ENCODE peak calls at places on chromosomes 4 and X, in four cellular contexts. One of them, this sample, is unnamed.

GRCh38 chrX:24169211-24169610 is 19.7 kb downstream of the ZFX start:
- DNase-seq in CD8-positive, alpha-beta memory T cell: no peak
- DNase-seq in RWPE1: no peak
- DNase-seq in iPS DF 6.9: no peak
- DNase-seq in this sample: no peak

GRCh38 chr4:150149381-150149780 is 71.1 kb downstream of the DCLK2 start:
- DNase-seq in CD8-positive, alpha-beta memory T cell: no peak
- DNase-seq in RWPE1: no peak
- DNase-seq in iPS DF 6.9: no peak
- DNase-seq in this sample: no peak

GRCh38 chr4:174394915-174395314 is 111.2 kb downstream of the CEP44 start:
- DNase-seq in CD8-positive, alpha-beta memory T cell: no peak
- DNase-seq in RWPE1: peak
- DNase-seq in iPS DF 6.9: no peak
- DNase-seq in this sample: no peak

GRCh38 chr4:86848732-86849617 is at the start of gene SLC10A6:
- DNase-seq in CD8-positive, alpha-beta memory T cell: no peak
- DNase-seq in RWPE1: no peak
- DNase-seq in iPS DF 6.9: no peak
- DNase-seq in this sample: no peak

GRCh38 chr4:3676196-3676595 is 90.0 kb upstream of the ADRA2C start:
- DNase-seq in CD8-positive, alpha-beta memory T cell: no peak
- DNase-seq in RWPE1: no peak
- DNase-seq in iPS DF 6.9: no peak
- DNase-seq in this sample: no peak

GRCh38 chr4:101961144-101961543 is 170.6 kb downstream of the BANK1 start:
- DNase-seq in CD8-positive, alpha-beta memory T cell: no peak
- DNase-seq in RWPE1: no peak
- DNase-seq in iPS DF 6.9: no peak
- DNase-seq in this sample: no peak

GRCh38 chr4:183377491-183377890 is 55.3 kb upstream of the CLDN24 start:
- DNase-seq in CD8-positive, alpha-beta memory T cell: no peak
- DNase-seq in RWPE1: no peak
- DNase-seq in iPS DF 6.9: no peak
- DNase-seq in this sample: no peak

GRCh38 chr4:122992111-122992510 is 69.7 kb upstream of the NUDT6 start:
- DNase-seq in CD8-positive, alpha-beta memory T cell: no peak
- DNase-seq in RWPE1: peak
- DNase-seq in iPS DF 6.9: no peak
- DNase-seq in this sample: no peak

GRCh38 chr4:5878359-5878758 is 14.5 kb downstream of the CRMP1 start:
- DNase-seq in CD8-positive, alpha-beta memory T cell: no peak
- DNase-seq in RWPE1: no peak
- DNase-seq in iPS DF 6.9: no peak
- DNase-seq in this sample: no peak

GRCh38 chr4:75180790-75181776 is 248.2 kb downstream of the PARM1 start:
- DNase-seq in CD8-positive, alpha-beta memory T cell: no peak
- DNase-seq in RWPE1: no peak
- DNase-seq in iPS DF 6.9: no peak
- DNase-seq in this sample: peak

GRCh38 chrX:134023851-134024281 is 38.5 kb upstream of the GPC3 start:
- DNase-seq in CD8-positive, alpha-beta memory T cell: no peak
- DNase-seq in RWPE1: no peak
- DNase-seq in iPS DF 6.9: no peak
- DNase-seq in this sample: no peak

GRCh38 chrX:68832101-68832416 is 3.2 kb downstream of the EFNB1 start:
- DNase-seq in CD8-positive, alpha-beta memory T cell: no peak
- DNase-seq in RWPE1: no peak
- DNase-seq in iPS DF 6.9: no peak
- DNase-seq in this sample: peak

GRCh38 chrX:40109288-40110008 is 11.7 kb upstream of the BCOR start:
- DNase-seq in CD8-positive, alpha-beta memory T cell: no peak
- DNase-seq in RWPE1: no peak
- DNase-seq in iPS DF 6.9: no peak
- DNase-seq in this sample: peak

GRCh38 chr4:3729188-3729884 is 36.8 kb upstream of the ADRA2C start:
- DNase-seq in CD8-positive, alpha-beta memory T cell: no peak
- DNase-seq in RWPE1: no peak
- DNase-seq in iPS DF 6.9: no peak
- DNase-seq in this sample: no peak

GRCh38 chr4:82614868-82615449 is 53.2 kb upstream of the TMEM150C start:
- DNase-seq in CD8-positive, alpha-beta memory T cell: no peak
- DNase-seq in RWPE1: no peak
- DNase-seq in iPS DF 6.9: no peak
- DNase-seq in this sample: no peak

GRCh38 chrX:129984196-129984962 is 1.9 kb downstream of the BCORL1 start:
- DNase-seq in CD8-positive, alpha-beta memory T cell: peak
- DNase-seq in RWPE1: no peak
- DNase-seq in iPS DF 6.9: no peak
- DNase-seq in this sample: peak

GRCh38 chr4:164716901-164717300 is 37.0 kb upstream of the SMIM31 start:
- DNase-seq in CD8-positive, alpha-beta memory T cell: no peak
- DNase-seq in RWPE1: peak
- DNase-seq in iPS DF 6.9: peak
- DNase-seq in this sample: no peak

GRCh38 chr4:85398276-85398675 is 76.7 kb upstream of the ARHGAP24 start:
- DNase-seq in CD8-positive, alpha-beta memory T cell: no peak
- DNase-seq in RWPE1: no peak
- DNase-seq in iPS DF 6.9: no peak
- DNase-seq in this sample: no peak

GRCh38 chrX:31266172-31267076 is 194.6 kb upstream of the FTHL17 start:
- DNase-seq in CD8-positive, alpha-beta memory T cell: no peak
- DNase-seq in RWPE1: peak
- DNase-seq in iPS DF 6.9: no peak
- DNase-seq in this sample: peak

GRCh38 chrX:115940888-115941332 is 229.6 kb upstream of the AGTR2 start:
- DNase-seq in CD8-positive, alpha-beta memory T cell: no peak
- DNase-seq in RWPE1: no peak
- DNase-seq in iPS DF 6.9: no peak
- DNase-seq in this sample: peak

GRCh38 chrX:30521440-30522182 is 56.0 kb downstream of the TASL start:
- DNase-seq in CD8-positive, alpha-beta memory T cell: no peak
- DNase-seq in RWPE1: peak
- DNase-seq in iPS DF 6.9: no peak
- DNase-seq in this sample: no peak

GRCh38 chr4:2944882-2945526 is 18.2 kb downstream of the NOP14 start:
- DNase-seq in CD8-positive, alpha-beta memory T cell: no peak
- DNase-seq in RWPE1: no peak
- DNase-seq in iPS DF 6.9: no peak
- DNase-seq in this sample: no peak

GRCh38 chrX:68989865-68990606 is 161.2 kb downstream of the EFNB1 start:
- DNase-seq in CD8-positive, alpha-beta memory T cell: no peak
- DNase-seq in RWPE1: no peak
- DNase-seq in iPS DF 6.9: peak
- DNase-seq in this sample: peak

GRCh38 chrX:100417671-100418070 is 7.6 kb upstream of the PCDH19 start:
- DNase-seq in CD8-positive, alpha-beta memory T cell: no peak
- DNase-seq in RWPE1: no peak
- DNase-seq in iPS DF 6.9: no peak
- DNase-seq in this sample: no peak

GRCh38 chrX:114924846-114925245 is 92.6 kb downstream of the IL13RA2 start:
- DNase-seq in CD8-positive, alpha-beta memory T cell: no peak
- DNase-seq in RWPE1: no peak
- DNase-seq in iPS DF 6.9: no peak
- DNase-seq in this sample: no peak

GRCh38 chrX:19846995-19847790 is 40.2 kb downstream of the SH3KBP1 start:
- DNase-seq in CD8-positive, alpha-beta memory T cell: no peak
- DNase-seq in RWPE1: peak
- DNase-seq in iPS DF 6.9: no peak
- DNase-seq in this sample: peak

GRCh38 chr4:138234254-138234653 is 7.9 kb downstream of the SLC7A11 start:
- DNase-seq in CD8-positive, alpha-beta memory T cell: no peak
- DNase-seq in RWPE1: no peak
- DNase-seq in iPS DF 6.9: no peak
- DNase-seq in this sample: no peak

DNA sequence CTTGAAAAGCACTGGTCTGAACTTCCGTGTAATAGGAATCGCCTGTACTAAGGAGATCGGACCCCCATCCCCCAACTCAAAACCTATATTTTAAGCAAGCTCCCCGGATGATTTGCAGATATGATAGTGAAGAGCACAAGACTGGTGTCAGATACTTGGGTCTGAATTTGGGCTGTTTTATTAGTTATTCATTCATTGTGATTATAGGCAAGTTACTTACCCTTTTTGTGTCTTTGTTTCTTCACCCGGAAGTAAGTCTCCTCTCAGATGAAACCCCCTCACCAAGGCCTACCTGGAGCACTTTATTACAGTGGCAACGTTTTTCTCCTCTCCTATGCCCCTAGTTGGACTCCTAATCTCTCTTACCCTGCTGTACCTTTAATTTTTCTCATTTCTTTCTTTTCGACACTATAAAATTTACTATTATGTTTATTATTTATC is 17.4 kb downstream of the STAP1 start:
- DNase-seq in CD8-positive, alpha-beta memory T cell: no peak
- DNase-seq in RWPE1: no peak
- DNase-seq in iPS DF 6.9: no peak
- DNase-seq in this sample: no peak
- H3K27ac ChIP-seq in CD8-positive, alpha-beta memory T cell: peak
- H3K27ac ChIP-seq in RWPE1: no peak
- H3K27ac ChIP-seq in iPS DF 6.9: no peak
- H3K27ac ChIP-seq in this sample: no peak

GRCh38 chr4:71828450-71828849 is 44.6 kb upstream of the GC start:
- DNase-seq in CD8-positive, alpha-beta memory T cell: no peak
- DNase-seq in RWPE1: no peak
- DNase-seq in iPS DF 6.9: no peak
- DNase-seq in this sample: no peak

GRCh38 chr4:71832049-71832448 is 48.2 kb upstream of the GC start:
- DNase-seq in CD8-positive, alpha-beta memory T cell: no peak
- DNase-seq in RWPE1: no peak
- DNase-seq in iPS DF 6.9: no peak
- DNase-seq in this sample: no peak

GRCh38 chr4:71827811-71828210 is 43.9 kb upstream of the GC start:
- DNase-seq in CD8-positive, alpha-beta memory T cell: no peak
- DNase-seq in RWPE1: no peak
- DNase-seq in iPS DF 6.9: peak
- DNase-seq in this sample: no peak

GRCh38 chr4:71830497-71831178 is 46.8 kb upstream of the GC start:
- DNase-seq in CD8-positive, alpha-beta memory T cell: no peak
- DNase-seq in RWPE1: no peak
- DNase-seq in iPS DF 6.9: no peak
- DNase-seq in this sample: no peak

DNA sequence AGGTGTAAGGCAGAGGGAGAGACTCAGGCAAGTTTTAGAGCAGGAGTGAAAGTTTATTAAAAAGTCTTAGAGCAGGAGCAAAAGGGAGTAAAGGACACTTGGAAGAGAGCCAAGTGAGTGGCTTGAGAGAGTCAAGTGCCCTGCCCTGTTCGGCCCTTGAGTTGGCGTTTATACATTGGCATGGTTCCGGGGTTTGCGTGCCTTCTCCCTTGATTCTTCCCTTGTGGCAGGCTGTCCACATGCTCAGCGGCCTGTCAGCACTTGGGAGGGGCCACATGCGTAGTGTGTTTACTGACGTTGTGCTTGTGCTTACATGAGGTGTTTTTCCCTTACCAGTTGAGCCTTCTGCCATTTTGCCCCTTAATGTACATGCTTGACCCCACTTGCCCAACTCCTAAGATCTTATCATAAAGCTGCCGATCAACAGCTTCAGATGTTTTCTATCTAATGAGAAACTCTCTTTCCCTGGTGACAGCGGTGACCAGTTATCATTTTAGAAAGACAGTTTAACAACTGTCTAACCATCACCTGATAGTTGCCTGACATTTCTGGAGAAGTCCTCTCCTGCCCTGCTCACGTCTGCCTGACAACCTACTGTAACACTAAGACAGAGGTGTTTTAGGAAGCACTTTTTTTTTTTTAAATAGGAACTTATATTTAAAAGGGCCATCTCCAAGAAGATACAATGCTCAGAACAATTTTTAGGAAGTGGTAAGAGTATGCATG is 49.5 kb upstream of the GC start:
- DNase-seq in CD8-positive, alpha-beta memory T cell: no peak
- DNase-seq in RWPE1: no peak
- DNase-seq in iPS DF 6.9: no peak
- DNase-seq in this sample: no peak
- H3K27ac ChIP-seq in CD8-positive, alpha-beta memory T cell: no peak
- H3K27ac ChIP-seq in RWPE1: no peak
- H3K27ac ChIP-seq in iPS DF 6.9: no peak
- H3K27ac ChIP-seq in this sample: no peak

GRCh38 chrX:11789809-11790208 is 31.8 kb downstream of the MSL3 start:
- DNase-seq in CD8-positive, alpha-beta memory T cell: no peak
- DNase-seq in RWPE1: no peak
- DNase-seq in iPS DF 6.9: no peak
- DNase-seq in this sample: no peak

GRCh38 chrX:11793734-11794133 is 35.7 kb downstream of the MSL3 start:
- DNase-seq in CD8-positive, alpha-beta memory T cell: no peak
- DNase-seq in RWPE1: no peak
- DNase-seq in iPS DF 6.9: no peak
- DNase-seq in this sample: no peak

GRCh38 chrX:11791537-11791936 is 33.5 kb downstream of the MSL3 start:
- DNase-seq in CD8-positive, alpha-beta memory T cell: no peak
- DNase-seq in RWPE1: no peak
- DNase-seq in iPS DF 6.9: no peak
- DNase-seq in this sample: no peak

GRCh38 chrX:11791090-11791489 is 33.1 kb downstream of the MSL3 start:
- DNase-seq in CD8-positive, alpha-beta memory T cell: no peak
- DNase-seq in RWPE1: no peak
- DNase-seq in iPS DF 6.9: no peak
- DNase-seq in this sample: no peak

DNA sequence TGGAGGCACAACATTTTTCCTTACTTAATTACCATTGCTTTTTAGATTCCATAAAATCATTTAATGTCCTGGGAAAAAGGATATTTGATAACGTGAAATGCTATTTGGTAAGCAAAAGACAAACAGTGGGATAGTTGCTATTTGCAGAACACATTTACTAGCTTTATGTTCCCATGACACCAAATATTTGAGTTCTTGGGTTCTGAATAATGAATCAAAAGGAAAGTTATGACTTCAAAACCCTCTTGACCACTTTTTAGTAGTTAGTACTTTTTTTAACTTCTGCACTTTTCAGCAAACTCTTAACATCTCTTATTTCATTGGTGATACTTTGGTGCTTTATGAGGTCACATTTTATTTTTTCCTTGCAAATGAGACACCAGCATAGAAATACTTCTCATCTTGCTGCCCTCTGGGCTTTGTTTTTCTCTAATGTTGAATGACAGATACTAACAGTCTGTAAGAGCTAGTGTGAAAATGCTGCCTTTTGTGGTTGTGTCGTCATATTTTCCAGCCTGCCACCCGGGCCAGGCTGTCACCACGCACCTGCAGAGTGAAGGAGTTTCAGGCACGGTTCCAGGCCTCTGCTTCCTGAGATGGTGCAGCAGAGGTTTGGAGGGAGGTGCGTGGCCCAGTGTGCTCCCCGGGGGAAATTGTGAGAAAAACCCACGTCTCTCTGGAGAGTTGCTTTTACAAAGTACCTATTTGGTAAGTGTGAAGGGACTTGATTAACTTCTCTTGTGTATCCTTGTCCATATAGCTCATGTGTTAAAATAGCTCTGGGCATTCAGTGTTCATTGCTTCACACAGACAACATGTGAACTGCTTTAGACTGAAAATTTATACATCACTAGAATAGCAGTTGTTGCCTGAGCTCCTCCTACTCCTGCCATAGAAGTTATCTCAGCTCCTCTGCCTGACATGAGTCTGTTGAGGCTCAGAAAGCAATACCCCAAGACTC is 34.7 kb downstream of the MSL3 start:
- DNase-seq in CD8-positive, alpha-beta memory T cell: peak
- DNase-seq in RWPE1: no peak
- DNase-seq in iPS DF 6.9: no peak
- DNase-seq in this sample: no peak
- H3K27ac ChIP-seq in CD8-positive, alpha-beta memory T cell: no peak
- H3K27ac ChIP-seq in RWPE1: no peak
- H3K27ac ChIP-seq in iPS DF 6.9: no peak
- H3K27ac ChIP-seq in this sample: no peak

GRCh38 chr4:15395342-15395741 is 32.5 kb upstream of the C1QTNF7 start:
- DNase-seq in CD8-positive, alpha-beta memory T cell: no peak
- DNase-seq in RWPE1: no peak
- DNase-seq in iPS DF 6.9: no peak
- DNase-seq in this sample: no peak
- H3K27ac ChIP-seq in CD8-positive, alpha-beta memory T cell: no peak
- H3K27ac ChIP-seq in RWPE1: no peak
- H3K27ac ChIP-seq in iPS DF 6.9: no peak
- H3K27ac ChIP-seq in this sample: no peak